ENCODE peak calls at places on chromosomes 6 and 20, in four cellular contexts. V is activated CD8-positive, alpha-beta memory T cell treated with anti-CD3 and anti-CD28 coated beads for 48 hours; F is posterior cingulate gyrus; Q is stimulated activated CD4-positive, alpha-beta T cell treated with anti-CD3 and anti-CD28 coated beads, TNF-alpha, amount 100 ng/mL, for 48 hours. O is an unnamed sample.

GRCh38 chr6:143027058-143027457 is 33.6 kb upstream of the AIG1 start:
- DNase-seq in V (no peak), F (peak; percentile 82), Q (peak; percentile 5), O (peak; percentile 28)

GRCh38 chr6:22043284-22043962 is 253.4 kb downstream of the PRL start:
- DNase-seq in Q (no peak), V (no peak), F (no peak), O (no peak)

GRCh38 chr6:124795879-124796838 is 166.1 kb upstream of the RNF217 start:
- DNase-seq in V (no peak), F (peak; percentile 86), Q (no peak), O (no peak)

GRCh38 chr20:44701889-44702288 is 13.3 kb upstream of the CCN5 start:
- DNase-seq in Q (no peak), F (no peak), V (no peak), O (no peak)

GRCh38 chr6:44377971-44378370 is 9.5 kb upstream of the CDC5L start:
- DNase-seq in Q (no peak), V (no peak), F (no peak), O (no peak)

GRCh38 chr20:58981564-58982364 is 708 bp downstream of the NELFCD start:
- DNase-seq in Q (no peak), F (no peak), V (no peak), O (no peak)

GRCh38 chr6:34182751-34183531 is 37.1 kb upstream of the GRM4 start:
- DNase-seq in Q (peak; percentile 64), V (peak; percentile 45), F (peak; percentile 18), O (peak; percentile 85)

GRCh38 chr6:7540595-7540994 is 876 bp upstream of the DSP start:
- DNase-seq in F (no peak), Q (no peak), V (no peak), O (no peak)

GRCh38 chr6:40520108-40520507 is 67.1 kb downstream of the LRFN2 start:
- DNase-seq in V (no peak), F (no peak), Q (no peak), O (no peak)

GRCh38 chr6:143620461-143620860 is 57.3 kb upstream of the PHACTR2 start:
- DNase-seq in F (no peak), Q (no peak), V (no peak), O (no peak)

GRCh38 chr20:63057133-63058117 is 50.7 kb upstream of the BHLHE23 start:
- DNase-seq in F (no peak), Q (no peak), V (no peak), O (no peak)

GRCh38 chr20:63117661-63118302 is 98.1 kb downstream of the YTHDF1 start:
- DNase-seq in V (no peak), Q (no peak), F (peak; percentile 65), O (no peak)

GRCh38 chr20:44491635-44492395 is 16.1 kb downstream of the TTPAL start:
- DNase-seq in F (no peak), V (no peak), Q (no peak), O (no peak)

GRCh38 chr6:42564496-42564890 is 664 bp downstream of the UBR2 start:
- DNase-seq in V (no peak), Q (no peak), F (no peak), O (no peak)

GRCh38 chr6:83853968-83854501 is 875 bp downstream of the RIPPLY2 start:
- DNase-seq in Q (no peak), V (no peak), F (peak; percentile 84), O (no peak)

GRCh38 chr6:39263299-39264037 is 34.2 kb upstream of the KCNK5 start:
- DNase-seq in F (no peak), V (no peak), Q (no peak), O (no peak)

GRCh38 chr20:43316271-43316670 is 126.6 kb upstream of the PTPRT start:
- DNase-seq in V (no peak), Q (no peak), F (no peak), O (no peak)

GRCh38 chr6:28544211-28544610 is 18.5 kb downstream of the GPX5 start:
- DNase-seq in F (no peak), Q (no peak), V (no peak), O (no peak)

GRCh38 chr6:14706378-14706929 is 539.4 kb upstream of the JARID2 start:
- DNase-seq in F (peak; percentile 89), Q (peak; percentile 86), V (peak; percentile 54), O (no peak)

GRCh38 chr6:32168807-32169206 is 4.4 kb downstream of the EGFL8 start:
- DNase-seq in Q (no peak), V (no peak), F (no peak), O (no peak)

GRCh38 chr20:61297491-61297890 is 45.4 kb downstream of the CDH4 start:
- DNase-seq in Q (no peak), V (no peak), F (peak; percentile 55), O (no peak)

GRCh38 chr6:30007132-30007764 is 53.8 kb upstream of the POLR1H start:
- DNase-seq in F (no peak), V (no peak), Q (no peak), O (peak; percentile 1)

GRCh38 chr20:58703765-58704331 is 11.2 kb downstream of the NPEPL1 start:
- DNase-seq in V (no peak), F (no peak), Q (no peak), O (no peak)

GRCh38 chr20:5171790-5172164 is 45.0 kb downstream of the CDS2 start:
- DNase-seq in F (no peak), Q (no peak), V (no peak), O (no peak)

GRCh38 chr6:149060985-149061760 is 256.3 kb upstream of the TAB2 start:
- DNase-seq in V (no peak), F (no peak), Q (no peak), O (no peak)

GRCh38 chr6:121780325-121781313 is 345.2 kb downstream of the GJA1 start:
- DNase-seq in V (no peak), Q (no peak), F (no peak), O (no peak)

GRCh38 chr6:17866876-17867444 is 120.5 kb downstream of the KIF13A start:
- DNase-seq in Q (no peak), F (no peak), V (no peak), O (no peak)

GRCh38 chr20:56360899-56361199 is 2.1 kb downstream of the FAM210B start:
- DNase-seq in V (no peak), F (no peak), Q (no peak), O (no peak)

GRCh38 chr20:34954905-34955231 is 738 bp downstream of the GSS start:
- DNase-seq in V (no peak), Q (no peak), F (peak; percentile 69), O (no peak)

GRCh38 chr6:153003294-153003645 is 761 bp upstream of the MTRF1L start:
- DNase-seq in V (no peak), Q (no peak), F (no peak), O (peak; percentile 7)